ENCODE peak calls at places on chromosomes 11 and 22, in five cellular contexts. One of them, this sample, is unnamed. For H3K4me1 and H3F3A, the result is how much of the 10 kb centered on the place peaks cover.

GRCh38 chr11:59267738-59268475 is 55.2 kb upstream of the MPEG1 start:
- DNase-seq in GM23248: no peak
- DNase-seq in GM23338: no peak
- DNase-seq in PC-3: peak
- DNase-seq in SK-N-SH: no peak
- DNase-seq in this sample: no peak

GRCh38 chr11:1299621-1300020 is 9.8 kb downstream of the TOLLIP start:
- DNase-seq in SK-N-SH: no peak
- DNase-seq in GM23338: peak
- DNase-seq in PC-3: no peak
- DNase-seq in GM23248: no peak
- DNase-seq in this sample: no peak

GRCh38 chr11:90855531-90855930 is 632.7 kb upstream of the CHORDC1 start:
- DNase-seq in GM23338: no peak
- DNase-seq in GM23248: no peak
- DNase-seq in PC-3: no peak
- DNase-seq in SK-N-SH: no peak
- DNase-seq in this sample: no peak

GRCh38 chr22:47598864-47599263 is 836.4 kb downstream of the TBC1D22A start:
- DNase-seq in GM23248: no peak
- DNase-seq in SK-N-SH: no peak
- DNase-seq in PC-3: no peak
- DNase-seq in GM23338: no peak
- DNase-seq in this sample: no peak

GRCh38 chr11:83147895-83148294 is 9.0 kb upstream of the PCF11 start:
- DNase-seq in GM23338: no peak
- DNase-seq in SK-N-SH: no peak
- DNase-seq in GM23248: peak
- DNase-seq in PC-3: no peak
- DNase-seq in this sample: no peak

GRCh38 chr11:131464481-131464880 is 94.1 kb downstream of the NTM start:
- DNase-seq in GM23338: no peak
- DNase-seq in GM23248: no peak
- DNase-seq in PC-3: no peak
- DNase-seq in SK-N-SH: no peak
- DNase-seq in this sample: no peak

GRCh38 chr22:17678817-17679385 is 40.3 kb downstream of the BCL2L13 start:
- DNase-seq in GM23248: no peak
- DNase-seq in PC-3: no peak
- DNase-seq in GM23338: peak
- DNase-seq in SK-N-SH: no peak
- DNase-seq in this sample: no peak

GRCh38 chr11:85805387-85805786 is 5.6 kb downstream of the SYTL2 start:
- DNase-seq in GM23338: no peak
- DNase-seq in PC-3: no peak
- DNase-seq in GM23248: peak
- DNase-seq in SK-N-SH: no peak
- DNase-seq in this sample: peak

GRCh38 chr11:72609045-72609444 is 65.2 kb downstream of the PDE2A start:
- DNase-seq in GM23338: peak
- DNase-seq in SK-N-SH: no peak
- DNase-seq in GM23248: peak
- DNase-seq in PC-3: peak
- DNase-seq in this sample: peak

GRCh38 chr22:49324527-49325491 is 502.9 kb downstream of the BRD1 start:
- DNase-seq in GM23338: no peak
- DNase-seq in GM23248: no peak
- DNase-seq in SK-N-SH: peak
- DNase-seq in PC-3: no peak
- DNase-seq in this sample: no peak

GRCh38 chr22:49789289-49790141 is 38.2 kb downstream of the BRD1 start:
- DNase-seq in GM23248: peak
- DNase-seq in PC-3: no peak
- DNase-seq in SK-N-SH: peak
- DNase-seq in GM23338: no peak
- DNase-seq in this sample: no peak

GRCh38 chr11:85810871-85811611 is at the start of gene SYTL2:
- DNase-seq in PC-3: peak
- DNase-seq in SK-N-SH: peak
- DNase-seq in GM23248: peak
- DNase-seq in GM23338: peak
- DNase-seq in this sample: peak

GRCh38 chr11:130314184-130314748 is 451 bp downstream of the ZBTB44 start:
- DNase-seq in GM23338: peak
- DNase-seq in GM23248: peak
- DNase-seq in SK-N-SH: peak
- DNase-seq in PC-3: peak
- DNase-seq in this sample: peak

GRCh38 chr11:3094223-3094824 is 37.1 kb upstream of the CARS1 start:
- DNase-seq in PC-3: no peak
- DNase-seq in SK-N-SH: no peak
- DNase-seq in GM23248: no peak
- DNase-seq in GM23338: no peak
- DNase-seq in this sample: no peak

GRCh38 chr11:70067591-70068341 is 10.4 kb upstream of the ANO1 start:
- DNase-seq in GM23338: peak
- DNase-seq in PC-3: peak
- DNase-seq in SK-N-SH: peak
- DNase-seq in GM23248: no peak
- DNase-seq in this sample: peak

GRCh38 chr22:42688241-42688913 is 32.3 kb downstream of the A4GALT start:
- DNase-seq in PC-3: peak
- DNase-seq in SK-N-SH: peak
- DNase-seq in GM23338: peak
- DNase-seq in GM23248: peak
- DNase-seq in this sample: peak

GRCh38 chr11:131392528-131393255 is 22.3 kb downstream of the NTM start:
- DNase-seq in GM23248: peak
- DNase-seq in PC-3: peak
- DNase-seq in SK-N-SH: no peak
- DNase-seq in GM23338: peak
- DNase-seq in this sample: peak

GRCh38 chr11:68942751-68943271 is 38.0 kb downstream of the MRGPRD start:
- DNase-seq in GM23248: no peak
- DNase-seq in SK-N-SH: no peak
- DNase-seq in GM23338: no peak
- DNase-seq in PC-3: no peak
- DNase-seq in this sample: no peak

GRCh38 chr11:45354976-45355705 is 69.0 kb upstream of the SYT13 start:
- DNase-seq in PC-3: no peak
- DNase-seq in GM23338: peak
- DNase-seq in GM23248: peak
- DNase-seq in SK-N-SH: peak
- DNase-seq in this sample: peak

GRCh38 chr11:111840143-111840542 is 31.2 kb downstream of the ALG9 start:
- DNase-seq in GM23248: peak
- DNase-seq in GM23338: peak
- DNase-seq in SK-N-SH: no peak
- DNase-seq in PC-3: no peak
- DNase-seq in this sample: peak

GRCh38 chr11:66239998-66240780 is 28.2 kb upstream of the RAB1B start:
- DNase-seq in PC-3: no peak
- DNase-seq in GM23248: no peak
- DNase-seq in GM23338: no peak
- DNase-seq in SK-N-SH: no peak
- DNase-seq in this sample: no peak
- H3K4me1 ChIP-seq in PC-3: under half
- H3K4me1 ChIP-seq in GM23248: under half
- H3K4me1 ChIP-seq in GM23338: under half
- H3K4me1 ChIP-seq in SK-N-SH: under half
- H3K4me1 ChIP-seq in this sample: under half

GRCh38 chr11:118916842-118917388 is 8.8 kb downstream of the BCL9L start:
- DNase-seq in GM23338: peak
- DNase-seq in PC-3: peak
- DNase-seq in GM23248: peak
- DNase-seq in SK-N-SH: no peak
- DNase-seq in this sample: peak
- H3F3A ChIP-seq in GM23338: under half
- H3F3A ChIP-seq in PC-3: under half
- H3F3A ChIP-seq in GM23248: half or more
- H3F3A ChIP-seq in SK-N-SH: half or more
- H3F3A ChIP-seq in this sample: half or more

DNA sequence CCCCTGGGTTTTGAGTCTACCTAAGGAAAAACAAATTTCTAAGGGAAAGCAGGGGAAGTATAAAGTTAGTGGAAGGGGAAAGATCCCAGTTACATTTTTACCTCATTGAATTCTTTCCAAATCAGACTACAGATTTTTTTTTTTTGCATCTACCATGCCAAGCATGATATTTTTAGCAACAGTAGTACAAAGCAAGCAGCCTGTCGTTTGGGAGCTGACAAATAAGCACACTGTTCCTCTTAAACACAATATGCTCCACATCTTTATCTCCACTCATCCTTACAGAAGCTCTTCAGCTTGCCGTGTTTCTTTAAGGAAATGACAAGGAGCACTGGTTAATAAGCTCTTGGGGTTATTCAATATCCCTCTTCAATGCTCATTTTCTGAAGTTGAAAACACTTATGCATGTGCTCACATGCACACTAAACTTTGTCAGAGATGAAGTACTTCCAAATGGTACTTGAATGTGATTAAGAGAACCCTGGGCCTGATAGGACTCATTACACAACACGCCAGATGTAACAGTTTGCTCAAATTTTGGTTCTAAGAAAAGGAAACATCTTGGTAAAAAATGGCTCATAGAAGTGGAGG is 53.8 kb downstream of the PAX6 start:
- DNase-seq in GM23338: no peak
- DNase-seq in PC-3: no peak
- DNase-seq in SK-N-SH: no peak
- DNase-seq in GM23248: no peak
- DNase-seq in this sample: no peak
- H3K27ac ChIP-seq in GM23338: no peak
- H3K27ac ChIP-seq in PC-3: no peak
- H3K27ac ChIP-seq in SK-N-SH: no peak
- H3K27ac ChIP-seq in GM23248: no peak
- H3K27ac ChIP-seq in this sample: peak

DNA sequence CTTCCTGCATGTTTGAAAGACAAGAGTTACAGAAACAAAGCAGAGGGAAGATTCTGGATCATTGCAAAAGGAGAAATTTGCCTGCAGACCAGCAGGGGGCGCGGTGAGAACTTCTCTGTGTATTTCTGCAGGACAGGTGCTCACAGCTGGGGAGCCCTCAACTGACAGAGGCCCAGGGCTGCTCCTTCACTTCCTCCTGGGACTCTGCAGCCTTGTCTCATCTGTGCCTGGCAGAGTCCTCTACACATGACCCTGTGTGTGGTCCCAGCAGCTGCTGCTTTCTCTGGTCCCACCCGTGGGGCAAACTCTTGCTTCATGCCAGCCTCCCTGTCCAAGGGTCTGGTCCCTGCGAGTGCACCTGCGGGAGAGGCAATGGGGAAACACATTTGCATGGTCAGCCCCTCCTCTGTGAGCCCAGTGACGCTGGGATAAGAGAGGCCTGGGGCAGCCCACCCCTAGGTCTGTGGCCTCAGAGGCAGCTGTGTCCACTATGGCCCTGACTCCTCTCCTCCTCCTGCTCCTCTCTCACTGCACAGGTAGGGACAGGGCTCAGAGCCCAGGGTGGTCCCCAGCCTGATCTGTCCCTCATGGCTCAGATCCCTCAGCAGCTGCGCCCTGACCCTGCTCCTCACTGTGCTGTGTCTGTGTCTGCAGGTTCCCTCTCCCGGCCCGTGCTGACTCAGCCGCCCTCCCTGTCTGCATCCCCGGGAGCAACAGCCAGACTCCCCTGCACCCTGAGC is 43.2 kb upstream of the VPREB1 start:
- DNase-seq in GM23248: peak
- DNase-seq in SK-N-SH: peak
- DNase-seq in GM23338: peak
- DNase-seq in PC-3: peak
- DNase-seq in this sample: peak
- H3K4me1 ChIP-seq in GM23248: under half
- H3K4me1 ChIP-seq in SK-N-SH: under half
- H3K4me1 ChIP-seq in GM23338: under half
- H3K4me1 ChIP-seq in PC-3: under half
- H3K4me1 ChIP-seq in this sample: under half

DNA sequence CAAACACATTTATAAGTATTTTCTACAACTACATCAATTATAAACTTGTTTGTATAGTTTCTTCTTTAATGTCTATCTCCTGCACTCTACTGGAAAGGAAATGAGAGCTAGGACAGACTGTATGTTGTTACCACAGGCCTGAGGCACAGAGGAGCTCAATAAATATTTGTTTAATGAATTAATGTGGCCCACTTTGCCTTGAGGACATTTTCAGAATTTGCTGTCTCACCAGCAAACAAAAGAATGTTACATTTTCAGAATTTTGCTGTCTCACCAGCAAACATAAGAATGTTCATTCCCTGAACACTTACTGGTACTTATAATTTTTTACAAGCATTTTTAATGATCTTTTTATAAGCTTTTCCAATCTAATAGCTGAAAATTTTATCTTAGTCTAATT is 41.9 kb upstream of the WNT7B start:
- DNase-seq in PC-3: peak
- DNase-seq in GM23338: no peak
- DNase-seq in SK-N-SH: no peak
- DNase-seq in GM23248: no peak
- DNase-seq in this sample: no peak
- H3F3A ChIP-seq in PC-3: under half
- H3F3A ChIP-seq in GM23338: under half
- H3F3A ChIP-seq in SK-N-SH: under half
- H3F3A ChIP-seq in GM23248: under half
- H3F3A ChIP-seq in this sample: under half

DNA sequence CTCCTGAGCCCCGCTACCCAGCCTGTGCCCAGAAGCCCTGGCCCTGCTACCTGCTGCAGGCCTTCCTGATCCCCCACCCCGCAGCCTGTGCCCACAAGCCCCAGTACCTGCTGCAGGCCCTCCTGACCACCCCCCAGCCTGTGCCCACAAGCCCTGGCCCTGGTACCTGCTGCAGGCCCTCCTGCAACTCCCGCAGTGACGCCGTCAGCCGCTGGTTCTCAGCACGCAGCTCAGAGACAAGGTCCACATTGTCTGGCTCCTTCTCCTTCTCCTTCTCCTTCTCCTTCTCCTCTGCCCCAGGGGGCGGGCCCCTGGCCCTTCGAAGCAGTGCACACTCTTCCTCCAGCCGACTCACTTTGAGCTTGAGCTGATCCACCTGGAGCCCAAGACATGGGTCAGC is 9.2 kb downstream of the CARD10 start:
- DNase-seq in PC-3: no peak
- DNase-seq in GM23338: no peak
- DNase-seq in GM23248: no peak
- DNase-seq in SK-N-SH: no peak
- DNase-seq in this sample: no peak
- H3K27ac ChIP-seq in PC-3: no peak
- H3K27ac ChIP-seq in GM23338: no peak
- H3K27ac ChIP-seq in GM23248: no peak
- H3K27ac ChIP-seq in SK-N-SH: no peak
- H3K27ac ChIP-seq in this sample: no peak

GRCh38 chr22:32830473-32830872 is 29.0 kb downstream of the TIMP3 start:
- DNase-seq in GM23248: no peak
- DNase-seq in GM23338: peak
- DNase-seq in PC-3: no peak
- DNase-seq in SK-N-SH: no peak
- DNase-seq in this sample: peak
- H3K4me1 ChIP-seq in GM23248: under half
- H3K4me1 ChIP-seq in GM23338: under half
- H3K4me1 ChIP-seq in PC-3: under half
- H3K4me1 ChIP-seq in SK-N-SH: under half
- H3K4me1 ChIP-seq in this sample: under half